ENCODE peak calls at places on chromosomes 13 and 19, in nine cellular contexts. T, D, Q, R, A, U, B, I and X are unnamed samples.

GRCh38 chr13:47258384-47258783 is 361.5 kb upstream of the HTR2A start:
- DNase-seq in T (no peak), D (no peak), Q (no peak), R (no peak), A (no peak), U (no peak), B (no peak), I (no peak), X (no peak)

GRCh38 chr19:36225219-36225892 is 10.4 kb downstream of the ZNF146 start:
- DNase-seq in T (no peak), D (peak; percentile 35), Q (no peak), R (no peak), A (no peak), U (no peak), B (no peak), I (no peak), X (no peak)

GRCh38 chr19:43726736-43727592 is 11.1 kb downstream of the IRGC start:
- DNase-seq in T (no peak), D (peak; percentile 12), Q (peak; percentile 76), R (no peak), A (no peak), U (no peak), B (no peak), I (no peak), X (no peak)

GRCh38 chr13:93248627-93249047 is 22.0 kb downstream of the GPC6 start:
- DNase-seq in T (no peak), D (peak; percentile 70), Q (no peak), R (no peak), A (peak; percentile 73), U (peak; percentile 2), B (peak; percentile 90), I (no peak), X (no peak)

GRCh38 chr13:37597477-37597876 is 1.1 kb downstream of the POSTN start:
- DNase-seq in T (no peak), D (no peak), Q (no peak), R (no peak), A (no peak), U (no peak), B (no peak), I (no peak), X (no peak)

GRCh38 chr19:18995804-18996241 is 37.5 kb downstream of the SUGP2 start:
- DNase-seq in T (no peak), D (peak; percentile 93), Q (no peak), R (no peak), A (peak; percentile 89), U (peak; percentile 74), B (peak; percentile 94), I (peak; percentile 40), X (no peak)

GRCh38 chr13:73464758-73465628 is 406.2 kb downstream of the KLF5 start:
- DNase-seq in T (no peak), D (no peak), Q (no peak), R (no peak), A (no peak), U (no peak), B (no peak), I (peak; percentile 53), X (no peak)

GRCh38 chr19:38912600-38913514 is 871 bp upstream of the CCER2 start:
- DNase-seq in T (no peak), D (no peak), Q (peak; percentile 51), R (no peak), A (no peak), U (no peak), B (no peak), I (no peak), X (no peak)

GRCh38 chr19:33998739-33999345 is 173.5 kb upstream of the LSM14A start:
- DNase-seq in T (no peak), D (peak; percentile 13), Q (no peak), R (no peak), A (no peak), U (peak; percentile 7), B (no peak), I (no peak), X (no peak)

GRCh38 chr19:13058951-13059660 is 43.6 kb downstream of the LYL1 start:
- DNase-seq in T (no peak), D (no peak), Q (no peak), R (no peak), A (peak; percentile 50), U (no peak), B (no peak), I (no peak), X (no peak)

GRCh38 chr19:13062317-13062716 is 40.3 kb downstream of the LYL1 start:
- DNase-seq in T (no peak), D (no peak), Q (no peak), R (no peak), A (no peak), U (no peak), B (no peak), I (no peak), X (no peak)

GRCh38 chr19:13060964-13061927 is 41.4 kb downstream of the LYL1 start:
- DNase-seq in T (peak; percentile 82), D (peak; percentile 82), Q (peak; percentile 93), R (peak; percentile 80), A (peak; percentile 94), U (peak; percentile 86), B (peak; percentile 77), I (peak; percentile 92), X (peak; percentile 80)

GRCh38 chr19:13057744-13058143 is 44.9 kb downstream of the LYL1 start:
- DNase-seq in T (no peak), D (peak; percentile 62), Q (no peak), R (no peak), A (no peak), U (no peak), B (no peak), I (no peak), X (no peak)

GRCh38 chr19:13060233-13060963 is 42.3 kb downstream of the LYL1 start:
- DNase-seq in T (no peak), D (peak; percentile 58), Q (no peak), R (no peak), A (peak; percentile 63), U (no peak), B (no peak), I (peak; percentile 55), X (no peak)
- H3K4me3 ChIP-seq in T (peak overlapping the region; percentile 71), D (no peak overlapping the region), Q (peak overlapping the region; percentile 35), R (peak overlapping the region; percentile 29), A (peak overlapping the region; percentile 32), U (peak overlapping the region; percentile 61), B (no peak overlapping the region), I (peak overlapping the region; percentile 47), X (no peak overlapping the region)

DNA sequence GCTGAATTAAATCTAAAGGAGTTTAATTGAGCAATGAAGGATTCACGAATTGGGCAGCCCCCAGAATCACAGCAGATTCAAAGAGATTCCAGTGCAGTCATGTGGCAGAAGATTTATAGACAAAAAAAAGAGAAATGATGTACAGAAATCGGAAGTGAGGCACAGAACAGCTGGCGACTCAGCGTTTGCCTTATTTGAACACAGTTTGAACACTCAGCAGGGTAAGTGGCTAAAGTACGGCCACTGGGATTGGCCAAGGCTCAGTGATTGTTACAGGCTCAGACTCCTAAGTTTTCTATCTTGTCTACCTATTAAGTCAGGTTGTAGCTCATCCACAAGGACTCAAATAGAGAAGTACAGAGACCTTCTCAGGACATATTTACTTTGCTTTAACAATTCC is 11.6 kb upstream of the CFAP97D2 start:
- DNase-seq in T (no peak), D (no peak), Q (no peak), R (no peak), A (no peak), U (no peak), B (no peak), I (no peak), X (peak; percentile 44)
- H3K4me1 ChIP-seq in T (peaks cover 44% of the 10 kb centered on the region), D (no peaks in the 10 kb centered on the region), Q (peaks cover under 1% of the 10 kb centered on the region), R (no peaks in the 10 kb centered on the region), A (no peaks in the 10 kb centered on the region), U (no peaks in the 10 kb centered on the region), B (peaks cover 1% of the 10 kb centered on the region), I (peaks cover 3% of the 10 kb centered on the region), X (peaks cover 47% of the 10 kb centered on the region)

GRCh38 chr13:43784491-43784890 is 2.3 kb downstream of the ENOX1 start:
- DNase-seq in T (no peak), D (no peak), Q (no peak), R (no peak), A (no peak), U (no peak), B (no peak), I (no peak), X (no peak)

GRCh38 chr13:43783820-43784219 is 3.0 kb downstream of the ENOX1 start:
- DNase-seq in T (no peak), D (peak; percentile 67), Q (no peak), R (no peak), A (peak; percentile 55), U (no peak), B (peak; percentile 86), I (no peak), X (no peak)

GRCh38 chr13:43780666-43781065 is 6.1 kb downstream of the ENOX1 start:
- DNase-seq in T (no peak), D (no peak), Q (no peak), R (no peak), A (no peak), U (no peak), B (no peak), I (no peak), X (no peak)

GRCh38 chr13:43785166-43785680 is 1.5 kb downstream of the ENOX1 start:
- DNase-seq in T (no peak), D (peak; percentile 19), Q (no peak), R (no peak), A (peak; percentile 25), U (no peak), B (peak; percentile 25), I (no peak), X (no peak)

DNA sequence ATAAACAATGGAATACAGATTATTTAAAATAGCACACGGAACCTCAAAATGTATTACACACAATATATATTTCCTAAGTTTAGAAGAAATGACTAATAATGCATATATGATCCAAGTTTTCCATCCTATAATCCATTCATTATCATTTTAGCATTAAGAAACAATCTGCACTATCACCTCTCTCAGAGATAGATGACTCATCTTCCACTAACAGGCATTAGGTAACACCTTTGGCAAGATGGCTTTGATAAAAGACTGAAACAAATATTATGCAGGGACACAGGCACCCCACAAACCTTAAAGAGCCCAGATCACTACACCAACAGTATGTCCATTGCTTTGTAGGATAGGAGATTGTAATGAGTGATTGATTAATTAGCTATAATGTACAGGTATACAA is 4.1 kb downstream of the ENOX1 start:
- DNase-seq in T (no peak), D (no peak), Q (no peak), R (no peak), A (no peak), U (no peak), B (no peak), I (no peak), X (no peak)
- H3K4me3 ChIP-seq in T (no peak overlapping the region), D (no peak overlapping the region), Q (no peak overlapping the region), R (no peak overlapping the region), A (no peak overlapping the region), U (no peak overlapping the region), B (no peak overlapping the region), I (no peak overlapping the region), X (no peak overlapping the region)

GRCh38 chr13:29516012-29516411 is 79.5 kb downstream of the SLC7A1 start:
- DNase-seq in T (no peak), D (peak; percentile 46), Q (no peak), R (no peak), A (no peak), U (no peak), B (no peak), I (no peak), X (no peak)
- H3K4me1 ChIP-seq in T (no peaks in the 10 kb centered on the region), D (peaks cover 7% of the 10 kb centered on the region), Q (no peaks in the 10 kb centered on the region), R (no peaks in the 10 kb centered on the region), A (no peaks in the 10 kb centered on the region), U (no peaks in the 10 kb centered on the region), B (no peaks in the 10 kb centered on the region), I (no peaks in the 10 kb centered on the region), X (no peaks in the 10 kb centered on the region)